ENCODE peak calls at places on chromosomes 6 and 20, in four cellular contexts. M is GM23338, F is sigmoid colon, N is HCT116. J is an unnamed sample.

GRCh38 chr6:82144852-82145332 is 102.7 kb downstream of the IBTK start:
- DNase-seq in N (peak; percentile 57), F (no peak), M (peak; percentile 17), J (peak; percentile 21)

GRCh38 chr6:46220351-46221220 is 49.8 kb upstream of the ENPP5 start:
- DNase-seq in M (no peak), F (no peak), N (no peak), J (no peak)

GRCh38 chr6:160750276-160750689 is 48.2 kb downstream of the PLG start:
- DNase-seq in M (peak; percentile 85), F (no peak), N (peak; percentile 18), J (no peak)

GRCh38 chr20:33945391-33946079 is 48.2 kb upstream of the RALY start:
- DNase-seq in M (no peak), N (no peak), F (no peak), J (no peak)

GRCh38 chr6:77565370-77565769 is 87.5 kb upstream of the MEI4 start:
- DNase-seq in N (no peak), F (no peak), M (no peak), J (no peak)

GRCh38 chr6:26055670-26056582 is 31.3 kb upstream of the HFE start:
- DNase-seq in M (peak; percentile 86), N (peak; percentile 84), F (peak; percentile 98), J (peak; percentile 94)

GRCh38 chr6:116034327-116034726 is 26.4 kb downstream of the FRK start:
- DNase-seq in M (no peak), F (no peak), N (no peak), J (no peak)

GRCh38 chr6:106803188-106803587 is 171.3 kb downstream of the CD24 start:
- DNase-seq in F (no peak), N (no peak), M (no peak), J (no peak)

GRCh38 chr6:135935951-135936601 is 84.6 kb downstream of the PDE7B start:
- DNase-seq in F (no peak), N (no peak), M (no peak), J (no peak)

GRCh38 chr6:44702292-44702691 is 314.8 kb downstream of the CDC5L start:
- DNase-seq in F (no peak), N (no peak), M (no peak), J (no peak)

GRCh38 chr6:13268914-13269532 is 59.3 kb downstream of the TBC1D7 start:
- DNase-seq in M (peak; percentile 57), F (no peak), N (no peak), J (no peak)

GRCh38 chr20:63819224-63819917 is 11.7 kb downstream of the ZBTB46 start:
- DNase-seq in M (peak; percentile 59), N (no peak), F (peak; percentile 69), J (peak; percentile 48)

GRCh38 chr20:63823691-63824311 is 7.3 kb downstream of the ZBTB46 start:
- DNase-seq in F (no peak), N (no peak), M (no peak), J (no peak)

GRCh38 chr20:63821824-63822223 is 9.2 kb downstream of the ZBTB46 start:
- DNase-seq in M (no peak), N (no peak), F (no peak), J (no peak)

GRCh38 chr20:63825331-63826118 is 5.5 kb downstream of the ZBTB46 start:
- DNase-seq in M (no peak), F (no peak), N (no peak), J (no peak)

GRCh38 chr20:63822276-63822696 is 8.8 kb downstream of the ZBTB46 start:
- DNase-seq in F (no peak), M (no peak), N (no peak), J (no peak)
- TF ChIP-seq POLR2AphosphoS5 in F (no peak), M (no peak), N (no peak), J (no peak)

DNA sequence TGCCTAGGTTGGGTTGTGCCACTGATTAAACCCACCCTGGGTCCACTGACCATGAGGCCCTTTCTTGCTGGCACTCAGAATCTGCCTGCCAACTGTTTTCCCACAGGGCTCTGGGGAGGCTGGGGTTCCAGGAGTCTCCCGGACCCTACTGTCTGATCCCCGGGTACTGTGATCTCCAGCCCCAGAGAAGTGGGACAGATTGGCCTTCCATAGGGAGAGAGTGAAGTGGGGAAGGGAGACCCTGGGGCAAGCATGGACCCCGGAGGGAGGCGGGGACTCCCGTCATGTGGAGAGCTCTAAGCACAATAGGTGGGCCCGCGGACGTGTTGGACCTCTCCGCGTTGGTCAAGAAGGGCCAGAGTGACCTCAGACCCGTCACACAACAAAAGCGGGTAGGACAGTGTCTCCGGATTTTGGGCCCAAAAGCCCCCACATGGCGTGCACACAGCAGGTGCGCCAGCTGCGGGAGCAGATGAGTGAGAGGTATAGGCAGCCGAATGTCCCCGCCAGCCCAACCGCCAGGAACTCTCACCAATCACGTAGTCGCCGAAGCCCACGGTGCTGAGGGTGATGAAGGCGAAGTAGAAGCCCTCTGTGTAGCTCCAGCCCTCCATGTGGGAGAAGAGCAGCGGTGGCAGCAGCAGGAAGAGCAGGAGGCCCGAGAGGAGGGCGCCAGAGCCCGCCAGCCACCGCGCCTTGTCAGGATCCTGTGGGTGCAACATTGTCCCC is 10.6 kb downstream of the KCNK17 start:
- DNase-seq in N (no peak), M (no peak), F (no peak), J (no peak)
- TF ChIP-seq CTCF in N (peak; percentile 1), M (peak; percentile 4), F (no peak), J (no peak)

DNA sequence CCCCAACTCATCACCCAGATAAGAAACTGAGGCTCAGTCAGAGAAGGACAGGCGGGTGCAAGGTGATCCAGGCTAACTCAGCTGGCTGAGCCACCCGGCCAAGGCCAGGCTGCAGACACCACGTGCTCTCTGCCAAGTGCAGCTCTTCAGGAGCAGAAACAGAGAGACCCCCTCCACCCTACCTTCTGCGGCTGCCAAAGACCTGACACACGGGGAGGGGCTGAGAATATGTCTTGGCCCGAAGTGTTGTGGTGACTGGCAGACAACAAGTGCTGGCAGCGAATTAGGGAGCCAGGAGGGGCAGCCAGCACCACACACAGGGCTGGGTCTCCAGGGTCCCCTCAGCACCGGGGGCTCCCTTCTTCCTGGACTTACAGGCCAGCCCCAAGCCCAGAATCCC is 22.5 kb downstream of the PREX1 start:
- DNase-seq in N (no peak), M (no peak), F (no peak), J (no peak)
- H3K4me1 ChIP-seq in N (no peaks in the 10 kb centered on the region), M (no peaks in the 10 kb centered on the region), F (no peaks in the 10 kb centered on the region), J (no peaks in the 10 kb centered on the region)

DNA sequence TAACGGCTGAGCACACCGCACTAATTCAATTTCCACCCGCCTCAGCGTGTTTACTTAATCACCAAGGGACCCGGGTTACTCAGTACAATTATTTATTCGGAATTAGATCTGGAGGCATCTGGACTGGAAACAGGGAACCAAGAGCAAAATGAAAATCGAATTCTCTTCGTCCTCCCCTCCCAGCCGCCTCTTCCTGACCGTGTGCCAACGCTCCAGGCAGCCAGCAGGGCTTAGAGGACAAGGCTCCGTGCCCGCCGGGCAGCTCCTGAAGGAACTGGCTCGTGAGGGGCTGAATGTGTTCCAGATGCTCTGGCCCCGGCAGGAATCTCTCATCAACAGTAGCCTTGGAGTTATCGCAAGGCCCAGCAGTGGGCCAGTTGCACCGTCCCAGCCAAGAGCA is 23.4 kb upstream of the CTNNBL1 start:
- DNase-seq in F (peak; percentile 73), M (no peak), N (no peak), J (peak; percentile 11)
- TF ChIP-seq POLR2AphosphoS5 in F (no peak), M (no peak), N (no peak), J (no peak)

GRCh38 chr20:56249244-56249955 is 868 bp downstream of the MC3R start:
- DNase-seq in M (peak; percentile 0), F (no peak), N (peak; percentile 13), J (peak; percentile 30)
- TF ChIP-seq CTCF in M (peak; percentile 14), F (no peak), N (peak; percentile 79), J (peak; percentile 23)

GRCh38 chr6:90604546-90604945 is 17.7 kb upstream of the MAP3K7 start:
- DNase-seq in M (no peak), N (no peak), F (no peak), J (no peak)
- H3K4me1 ChIP-seq in M (peaks cover 16% of the 10 kb centered on the region), N (no peaks in the 10 kb centered on the region), F (no peaks in the 10 kb centered on the region), J (no peaks in the 10 kb centered on the region)

GRCh38 chr6:30740540-30740870 is 2.0 kb downstream of the FLOT1 start:
- DNase-seq in F (no peak), M (no peak), N (no peak), J (no peak)

GRCh38 chr6:30743099-30744053 is 889 bp upstream of the FLOT1 start:
- DNase-seq in N (no peak), F (peak; percentile 79), M (no peak), J (peak; percentile 47)

GRCh38 chr6:30742316-30743098 is at the start of gene FLOT1:
- DNase-seq in N (peak; percentile 94), F (peak; percentile 99), M (peak; percentile 94), J (peak; percentile 99)

GRCh38 chr6:30740993-30741784 is 1.3 kb downstream of the FLOT1 start:
- DNase-seq in F (no peak), M (no peak), N (no peak), J (no peak)

GRCh38 chr6:30741789-30742315 is 635 bp downstream of the FLOT1 start:
- DNase-seq in N (no peak), F (no peak), M (no peak), J (peak; percentile 26)
- TF ChIP-seq POLR2AphosphoS5 in N (peak; percentile 85), F (no peak), M (no peak), J (no peak)

DNA sequence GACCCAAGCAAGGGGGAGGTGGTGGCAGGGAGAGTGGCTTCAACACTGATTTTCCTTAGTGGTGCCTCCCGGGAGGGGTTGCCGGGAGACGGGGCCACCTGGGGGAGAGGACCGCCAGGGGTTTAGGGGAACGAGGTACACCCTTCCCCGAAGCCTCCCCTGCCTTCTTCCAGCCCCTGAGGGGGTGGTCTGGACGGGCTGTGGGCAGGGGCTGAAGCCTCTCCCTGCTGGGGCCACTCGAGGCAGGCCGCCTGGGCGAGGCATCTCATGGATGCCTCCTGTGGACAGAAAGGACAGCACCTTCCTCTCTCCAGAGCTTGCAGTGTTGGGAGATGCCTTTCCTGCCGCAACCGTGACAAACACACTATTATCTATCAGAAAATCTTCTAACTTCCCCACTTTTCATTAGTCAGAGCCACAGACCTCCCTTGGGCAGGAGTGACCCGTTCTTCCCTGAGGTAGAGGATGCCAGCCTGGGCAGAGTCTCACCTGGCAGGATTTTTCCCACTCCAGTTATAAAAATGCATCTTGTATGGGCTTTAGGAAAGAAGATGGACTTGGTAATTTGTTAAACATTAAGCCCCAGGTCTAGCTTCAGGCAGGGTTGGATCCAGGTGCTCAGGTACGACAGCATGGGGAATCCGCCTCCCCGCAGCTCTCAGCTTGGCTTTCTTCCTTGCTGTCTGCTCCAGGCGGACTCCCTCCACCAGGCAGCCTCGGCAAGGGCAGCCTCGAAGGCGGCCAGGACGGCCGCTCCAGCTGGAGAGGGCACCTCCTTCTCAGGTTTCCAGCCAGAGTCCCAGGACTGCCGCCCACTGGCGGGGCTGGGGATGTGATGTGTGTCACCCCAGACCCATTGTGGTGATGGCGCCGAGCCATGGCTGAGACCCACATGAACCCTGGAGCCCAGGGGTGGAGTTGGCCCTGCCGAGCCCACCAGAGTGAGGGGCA is 11.0 kb downstream of the HRH3 start:
- DNase-seq in F (no peak), M (peak; percentile 76), N (no peak), J (no peak)
- TF ChIP-seq CTCF in F (no peak), M (peak; percentile 21), N (peak; percentile 28), J (no peak)

GRCh38 chr6:89313006-89313405 is 2.1 kb downstream of the GABRR2 start:
- DNase-seq in M (peak; percentile 9), F (no peak), N (no peak), J (no peak)

GRCh38 chr6:89314692-89315091 is 407 bp downstream of the GABRR2 start:
- DNase-seq in F (no peak), N (no peak), M (no peak), J (no peak)

GRCh38 chr6:89311853-89312531 is 3.1 kb downstream of the GABRR2 start:
- DNase-seq in F (peak; percentile 86), M (peak; percentile 88), N (no peak), J (peak; percentile 55)

GRCh38 chr6:89317067-89317466 is 2.0 kb upstream of the GABRR2 start:
- DNase-seq in F (no peak), M (peak; percentile 19), N (no peak), J (no peak)

GRCh38 chr6:89315199-89315598 is at the start of gene GABRR2:
- DNase-seq in F (no peak), M (no peak), N (no peak), J (no peak)
- H3K4me1 ChIP-seq in F (peaks cover 25% of the 10 kb centered on the region), M (no peaks in the 10 kb centered on the region), N (peaks cover 22% of the 10 kb centered on the region), J (peaks cover 13% of the 10 kb centered on the region)